ENCODE peak calls at places on chromosomes 1 and 21, in seven cellular contexts. M is PC-3, S is GM23338, J is MM.1S, X is hepatocyte, Z is OCI-LY7, V is neural progenitor cell. W is an unnamed sample.

GRCh38 chr21:41605178-41605933 is 97.4 kb upstream of the TMPRSS2 start:
- DNase-seq in S (no peak), X (peak), M (peak), J (no peak), Z (no peak), V (peak), W (no peak)

GRCh38 chr1:35936828-35937227 is 5.9 kb downstream of the AGO3 start:
- DNase-seq in M (no peak), Z (no peak), S (no peak), X (no peak), J (no peak), V (no peak), W (peak)

GRCh38 chr1:150564051-150564991 is 15.1 kb downstream of the MCL1 start:
- DNase-seq in S (no peak), J (peak), V (no peak), X (peak), Z (no peak), M (no peak), W (peak)

GRCh38 chr1:211196880-211197279 is 62.3 kb upstream of the RCOR3 start:
- DNase-seq in M (peak), Z (no peak), V (no peak), X (no peak), J (no peak), S (no peak), W (no peak)

GRCh38 chr1:236143104-236143948 is 987 bp downstream of the GPR137B start:
- DNase-seq in M (peak), V (peak), J (no peak), X (peak), S (peak), Z (no peak), W (peak)

GRCh38 chr1:206447792-206448191 is 22.5 kb upstream of the IKBKE start:
- DNase-seq in M (peak), J (no peak), S (no peak), X (no peak), Z (no peak), V (no peak), W (no peak)

GRCh38 chr1:43868741-43869067 is 64.9 kb upstream of the ARTN start:
- DNase-seq in V (no peak), X (peak), S (no peak), J (no peak), Z (no peak), M (no peak), W (peak)

GRCh38 chr1:168811213-168811612 is 82.2 kb upstream of the DPT start:
- DNase-seq in M (no peak), S (no peak), Z (no peak), J (no peak), X (no peak), V (no peak), W (peak)

GRCh38 chr1:242554577-242554976 is 30.1 kb upstream of the PLD5 start:
- DNase-seq in Z (no peak), M (peak), J (no peak), X (no peak), S (no peak), V (no peak), W (no peak)

GRCh38 chr1:111214884-111215283 is 12.6 kb upstream of the CHI3L2 start:
- DNase-seq in V (no peak), M (no peak), X (no peak), S (no peak), Z (peak), J (peak), W (no peak)

GRCh38 chr1:218209351-218209861 is 75.7 kb upstream of the RRP15 start:
- DNase-seq in V (no peak), J (no peak), S (no peak), X (no peak), M (peak), Z (no peak), W (peak)

GRCh38 chr1:201089621-201090020 is 22.6 kb downstream of the CACNA1S start:
- DNase-seq in Z (no peak), V (peak), S (no peak), J (no peak), M (no peak), X (no peak), W (no peak)

GRCh38 chr1:113860891-113861290 is 10.6 kb downstream of the PTPN22 start:
- DNase-seq in X (no peak), V (no peak), J (no peak), Z (no peak), M (peak), S (no peak), W (peak)

GRCh38 chr1:228937851-228938247 is 202.6 kb downstream of the RHOU start:
- DNase-seq in M (no peak), S (peak), J (no peak), V (peak), X (no peak), Z (no peak), W (no peak)

GRCh38 chr1:182927693-182928433 is 25.1 kb downstream of the SHCBP1L start:
- DNase-seq in X (no peak), Z (peak), S (no peak), M (no peak), V (no peak), J (no peak), W (no peak)

GRCh38 chr1:36572906-36573305 is 90.2 kb upstream of the CSF3R start:
- DNase-seq in V (no peak), M (no peak), J (no peak), S (no peak), Z (no peak), X (no peak), W (no peak)

GRCh38 chr1:3436451-3436850 is 18.0 kb upstream of the ARHGEF16 start:
- DNase-seq in S (no peak), V (no peak), M (no peak), Z (no peak), X (no peak), J (no peak), W (no peak)

GRCh38 chr1:22629886-22630285 is 6.5 kb upstream of the C1QA start:
- DNase-seq in M (no peak), X (no peak), Z (no peak), V (no peak), S (peak), J (no peak), W (no peak)

GRCh38 chr1:224510880-224511645 is 76.5 kb upstream of the WDR26 start:
- DNase-seq in S (no peak), V (no peak), M (peak), X (no peak), J (peak), Z (no peak), W (peak)

GRCh38 chr1:246907472-246907871 is 24.3 kb downstream of the AHCTF1 start:
- DNase-seq in J (peak), V (peak), S (peak), M (peak), Z (peak), X (peak), W (peak)

GRCh38 chr1:164660415-164661174 is 101.6 kb downstream of the PBX1 start:
- DNase-seq in V (no peak), Z (peak), S (no peak), M (peak), J (peak), X (no peak), W (peak)

GRCh38 chr1:161473363-161473762 is 31.9 kb upstream of the FCGR2A start:
- DNase-seq in J (no peak), S (peak), Z (peak), V (peak), X (peak), M (peak), W (peak)

GRCh38 chr1:185733818-185734709 is at the start of gene HMCN1:
- DNase-seq in J (peak), M (peak), X (peak), S (peak), Z (no peak), V (peak), W (peak)

GRCh38 chr21:42309753-42310213 is 5.4 kb downstream of the TFF3 start:
- DNase-seq in X (peak), Z (peak), V (peak), J (peak), S (peak), M (peak), W (peak)

GRCh38 chr1:41683681-41684500 is 199.4 kb upstream of the EDN2 start:
- DNase-seq in M (peak), X (no peak), Z (no peak), S (no peak), J (no peak), V (no peak), W (peak)

GRCh38 chr1:24949331-24949881 is 19.3 kb upstream of the RUNX3 start:
- DNase-seq in J (no peak), Z (no peak), X (no peak), S (no peak), M (peak), V (no peak), W (peak)

GRCh38 chr1:41343790-41344679 is 17.2 kb upstream of the FOXO6 start:
- DNase-seq in M (no peak), S (no peak), X (no peak), J (no peak), V (peak), Z (no peak), W (no peak)

GRCh38 chr1:206479164-206480125 is 9.2 kb downstream of the IKBKE start:
- DNase-seq in M (peak), S (peak), X (peak), V (peak), Z (peak), J (peak), W (peak)

GRCh38 chr1:64940026-64940425 is 26.3 kb downstream of the JAK1 start:
- DNase-seq in V (no peak), S (no peak), J (no peak), X (no peak), M (no peak), Z (no peak), W (no peak)

GRCh38 chr1:53979712-53980450 is 33.7 kb downstream of the LRRC42 start:
- DNase-seq in V (no peak), M (no peak), Z (no peak), S (peak), J (no peak), X (no peak), W (no peak)

DNA sequence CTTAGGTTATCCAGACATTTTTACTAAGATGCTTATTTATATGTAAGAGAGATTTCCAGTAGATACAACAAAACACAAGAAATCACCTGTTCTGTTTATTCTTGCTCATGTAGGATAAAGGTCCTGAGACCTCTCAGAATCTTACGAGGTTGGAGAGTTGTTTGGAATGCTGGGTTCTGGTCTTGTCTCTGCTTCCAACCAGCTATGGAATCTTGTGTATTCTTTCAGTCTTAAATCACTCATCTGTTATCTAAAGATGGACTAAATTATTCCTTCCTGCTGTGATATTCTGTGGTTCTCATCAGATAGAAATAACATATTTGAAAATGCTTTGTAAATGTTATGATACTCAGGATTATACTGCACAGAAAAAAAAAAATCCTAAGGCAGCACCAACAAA is 21.3 kb downstream of the GNAT2 start:
- DNase-seq in X (no peak), V (no peak), J (no peak), S (no peak), Z (no peak), M (no peak), W (no peak)
- TF ChIP-seq EZH2phosphoT487 in X (no peak), V (no peak), J (no peak), S (no peak), Z (no peak), M (no peak), W (no peak)

GRCh38 chr1:91768786-91769697 is 116.9 kb downstream of the TGFBR3 start:
- DNase-seq in S (no peak), V (no peak), J (no peak), Z (no peak), X (no peak), M (peak), W (peak)
- H3K4me2 ChIP-seq in S (no peak), V (no peak), J (no peak), Z (no peak), X (no peak), M (no peak), W (peak)

DNA sequence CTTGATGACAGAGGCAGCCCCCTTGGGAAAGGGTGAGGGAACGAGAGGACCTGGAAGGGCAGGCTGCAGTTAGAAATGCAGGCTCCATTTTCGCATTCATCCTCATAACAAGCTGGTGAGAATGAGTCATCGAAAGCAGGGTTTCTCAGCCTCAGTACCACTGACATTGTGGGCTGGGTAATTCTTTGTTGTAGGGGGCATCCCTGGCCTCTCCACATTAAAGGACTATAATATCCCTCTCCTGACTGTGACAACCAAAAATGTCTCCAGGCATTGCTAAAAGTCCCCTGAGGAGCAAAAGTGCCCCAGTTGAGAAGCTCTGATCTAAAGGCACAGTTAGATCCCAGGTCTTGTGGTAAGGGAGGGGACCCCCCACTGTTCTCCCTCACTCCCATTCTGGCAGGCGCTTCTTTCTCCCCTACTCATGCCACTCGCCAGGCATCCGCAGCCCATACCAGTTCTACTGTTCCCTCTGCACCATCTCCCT is 20.4 kb downstream of the KCNN3 start:
- DNase-seq in J (no peak), S (no peak), X (no peak), V (no peak), M (no peak), Z (no peak), W (no peak)
- H2AFZ ChIP-seq in J (no peak), S (no peak), X (no peak), V (no peak), M (no peak), Z (no peak), W (no peak)

GRCh38 chr1:1013105-1013921 is at the start of gene ISG15:
- DNase-seq in Z (peak), J (peak), M (peak), X (peak), V (peak), S (peak), W (peak)
- TF ChIP-seq EZH2phosphoT487 in Z (no peak), J (no peak), M (no peak), X (no peak), V (no peak), S (no peak), W (no peak)